ENCODE peak calls at places on chromosomes 2 and 18, in five cellular contexts. O is fibroblast of mammary gland, A is progenitor cell of endocrine pancreas, E is colonic mucosa, J is neural progenitor cell. P is an unnamed sample.

GRCh38 chr2:88692187-88692586 is 714 bp downstream of the RPIA start:
- DNase-seq in O (peak; percentile 10), A (no peak), E (peak; percentile 47), J (no peak), P (peak; percentile 43)

GRCh38 chr2:233486778-233487552 is 79.6 kb downstream of the USP40 start:
- DNase-seq in O (peak; percentile 65), A (no peak), E (no peak), J (no peak), P (no peak)

GRCh38 chr2:74525717-74526648 is at the start of gene DQX1:
- DNase-seq in O (peak; percentile 52), A (no peak), E (peak; percentile 87), J (peak; percentile 44), P (peak; percentile 75)

GRCh38 chr2:67930156-67930555 is 132.6 kb downstream of the C1D start:
- DNase-seq in O (no peak), A (no peak), E (no peak), J (peak; percentile 83), P (no peak)

GRCh38 chr18:36593001-36593400 is 235.8 kb downstream of the TPGS2 start:
- DNase-seq in O (peak; percentile 35), A (no peak), E (no peak), J (no peak), P (no peak)

GRCh38 chr2:43070676-43071491 is 155.5 kb downstream of the ZFP36L2 start:
- DNase-seq in O (peak; percentile 33), A (no peak), E (no peak), J (peak; percentile 40), P (no peak)

GRCh38 chr2:522776-523175 is 154.4 kb downstream of the TMEM18 start:
- DNase-seq in O (no peak), A (no peak), E (no peak), J (no peak), P (no peak)

GRCh38 chr2:64352292-64352691 is 101.7 kb upstream of the LGALSL start:
- DNase-seq in O (no peak), A (no peak), E (no peak), J (no peak), P (no peak)

GRCh38 chr2:190759749-190760213 is 110.9 kb downstream of the NAB1 start:
- DNase-seq in O (peak; percentile 92), A (no peak), E (no peak), J (no peak), P (no peak)

GRCh38 chr2:231709636-231709980 is 1.3 kb downstream of the PTMA start:
- DNase-seq in O (peak; percentile 21), A (no peak), E (peak; percentile 55), J (peak; percentile 53), P (no peak)

GRCh38 chr2:233892793-233893192 is 24.4 kb upstream of the TRPM8 start:
- DNase-seq in O (no peak), A (no peak), E (no peak), J (no peak), P (no peak)

GRCh38 chr2:217398860-217399259 is 539.0 kb upstream of the TNP1 start:
- DNase-seq in O (no peak), A (no peak), E (no peak), J (no peak), P (no peak)

GRCh38 chr18:21672868-21673267 is 31.7 kb downstream of the ABHD3 start:
- DNase-seq in O (peak; percentile 62), A (no peak), E (peak; percentile 51), J (no peak), P (no peak)

GRCh38 chr2:203022751-203023150 is 8.1 kb downstream of the NBEAL1 start:
- DNase-seq in O (peak; percentile 41), A (no peak), E (no peak), J (no peak), P (no peak)

GRCh38 chr2:53826587-53827397 is 33.0 kb downstream of the GPR75 start:
- DNase-seq in O (peak; percentile 19), A (no peak), E (no peak), J (no peak), P (no peak)

GRCh38 chr2:184562532-184562931 is 35.8 kb upstream of the ZNF804A start:
- DNase-seq in O (peak; percentile 38), A (no peak), E (no peak), J (no peak), P (no peak)

GRCh38 chr2:24015562-24016375 is 5.9 kb downstream of the MFSD2B start:
- DNase-seq in O (peak; percentile 82), A (no peak), E (no peak), J (no peak), P (no peak)

GRCh38 chr2:119784876-119785275 is 25.2 kb downstream of the PTPN4 start:
- DNase-seq in O (no peak), A (no peak), E (no peak), J (no peak), P (no peak)

GRCh38 chr2:29117636-29118303 is 2.6 kb downstream of the CLIP4 start:
- DNase-seq in O (peak; percentile 57), A (no peak), E (no peak), J (no peak), P (no peak)

DNA sequence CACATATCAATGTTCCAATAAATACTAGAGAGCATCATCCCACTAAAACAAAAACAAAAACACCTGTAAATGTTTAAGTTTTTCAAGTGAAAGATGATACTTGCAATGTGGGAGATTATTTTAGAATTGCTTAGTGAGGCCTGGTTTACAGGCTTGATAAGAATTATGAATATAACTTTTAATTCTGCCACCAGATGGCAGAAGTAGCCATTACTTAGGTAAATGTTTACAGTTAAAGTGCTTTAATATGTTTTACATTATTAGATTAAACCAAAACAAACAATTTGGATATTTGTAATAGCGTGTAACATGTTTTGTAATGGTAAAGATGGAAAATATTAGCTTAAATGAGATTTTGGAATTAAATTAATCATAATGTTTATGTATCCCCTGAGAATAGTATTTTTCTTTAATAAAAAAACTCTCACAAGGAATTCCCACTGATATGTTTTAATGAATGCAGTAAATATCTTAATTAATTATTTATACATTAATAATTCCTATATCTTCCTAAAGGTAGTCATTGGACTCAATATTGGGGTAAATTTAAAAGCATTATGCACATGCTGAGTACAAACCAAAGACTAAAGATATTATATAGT is 522.0 kb downstream of the SPAG16 start:
- DNase-seq in O (peak; percentile 48), A (no peak), E (no peak), J (peak; percentile 9), P (peak; percentile 7)
- TF ChIP-seq CTCF in O (peak; percentile 24), A (peak; percentile 50), E (no peak), J (peak; percentile 57), P (peak; percentile 39)

DNA sequence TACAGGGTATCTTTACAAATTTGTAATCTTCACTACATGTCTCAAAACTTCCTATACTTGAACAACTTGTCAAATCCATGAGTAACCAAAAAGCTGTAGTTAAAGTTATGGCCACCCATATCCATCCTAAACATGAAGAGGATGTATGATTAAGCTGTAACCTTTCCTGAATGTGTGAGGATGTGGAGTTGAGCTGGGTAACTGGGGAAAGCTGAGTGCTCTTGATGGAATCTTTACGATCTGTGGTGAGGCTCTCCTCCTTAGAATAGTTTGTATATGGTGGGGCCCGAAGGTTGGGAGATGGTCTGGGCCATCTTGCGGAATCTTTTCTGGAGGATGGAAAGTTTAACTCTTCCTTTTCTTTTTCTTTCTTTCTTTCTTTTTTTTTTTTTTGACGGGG is 29.4 kb downstream of the DPP4 start:
- DNase-seq in O (no peak), A (no peak), E (no peak), J (no peak), P (no peak)
- TF ChIP-seq CTCF in O (no peak), A (no peak), E (no peak), J (no peak), P (no peak)

GRCh38 chr2:212147921-212148513 is 390.6 kb downstream of the ERBB4 start:
- DNase-seq in O (peak; percentile 21), A (no peak), E (no peak), J (peak; percentile 29), P (no peak)
- TF ChIP-seq CTCF in O (peak; percentile 43), A (peak; percentile 62), E (no peak), J (peak; percentile 65), P (peak; percentile 35)

GRCh38 chr18:8478968-8479370 is 130.3 kb upstream of the RAB12 start:
- DNase-seq in O (no peak), A (no peak), E (no peak), J (no peak), P (no peak)

GRCh38 chr18:8477615-8478014 is 131.6 kb upstream of the RAB12 start:
- DNase-seq in O (no peak), A (no peak), E (no peak), J (no peak), P (no peak)

GRCh38 chr18:8480506-8481328 is 128.5 kb upstream of the RAB12 start:
- DNase-seq in O (peak; percentile 49), A (peak; percentile 35), E (no peak), J (peak; percentile 76), P (no peak)

GRCh38 chr18:8479826-8480225 is 129.4 kb upstream of the RAB12 start:
- DNase-seq in O (no peak), A (no peak), E (no peak), J (no peak), P (no peak)

GRCh38 chr18:8478166-8478967 is 130.9 kb upstream of the RAB12 start:
- DNase-seq in O (peak; percentile 44), A (peak; percentile 80), E (peak; percentile 67), J (peak; percentile 82), P (peak; percentile 79)
- TF ChIP-seq CTCF in O (peak; percentile 89), A (peak; percentile 83), E (peak; percentile 81), J (peak; percentile 76), P (peak; percentile 88)

GRCh38 chr18:77068890-77069312 is 63.7 kb downstream of the MBP start:
- DNase-seq in O (no peak), A (no peak), E (no peak), J (peak; percentile 43), P (no peak)
- TF ChIP-seq CTCF in O (peak; percentile 19), A (no peak), E (no peak), J (no peak), P (peak; percentile 12)

DNA sequence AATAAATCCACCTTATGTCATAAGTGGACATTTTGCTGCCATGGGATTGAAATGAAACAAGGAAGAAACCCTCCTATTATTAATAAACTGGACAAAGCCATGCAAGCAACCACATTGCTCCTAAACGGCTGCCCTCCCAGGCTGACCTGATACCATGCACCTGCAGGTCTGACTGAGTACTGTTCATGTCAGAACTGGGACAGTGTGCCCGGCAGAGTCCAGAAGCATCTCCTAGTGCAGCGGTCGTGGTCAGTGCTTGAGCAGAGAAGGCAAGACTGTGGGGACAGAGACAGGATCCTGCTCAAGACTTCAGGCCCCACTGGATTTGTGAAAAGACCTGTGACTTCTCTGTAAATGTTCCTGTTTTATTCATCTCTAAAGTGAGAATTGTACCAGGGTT is 13.7 kb downstream of the RNF144A start:
- DNase-seq in O (no peak), A (no peak), E (no peak), J (no peak), P (no peak)
- TF ChIP-seq CTCF in O (no peak), A (no peak), E (no peak), J (no peak), P (no peak)